ENCODE peak calls at places on chromosomes 3 and 15, in nine cellular contexts. R, Y, U, D, K, S, A, O and L are unnamed samples.

GRCh38 chr15:38201714-38202113 is 50.9 kb upstream of the SPRED1 start:
- DNase-seq in R (no peak), Y (no peak), U (no peak), D (no peak), K (no peak), S (no peak), A (no peak), O (peak; percentile 17), L (no peak)

GRCh38 chr3:9721698-9722057 is 9.9 kb upstream of the BRPF1 start:
- DNase-seq in R (no peak), Y (no peak), U (no peak), D (no peak), K (no peak), S (no peak), A (no peak), O (no peak), L (no peak)

GRCh38 chr3:41464858-41465257 is 265.6 kb downstream of the CTNNB1 start:
- DNase-seq in R (peak; percentile 12), Y (no peak), U (no peak), D (no peak), K (no peak), S (no peak), A (no peak), O (peak; percentile 52), L (no peak)

GRCh38 chr15:31435256-31435781 is 108.7 kb downstream of the KLF13 start:
- DNase-seq in R (peak; percentile 66), Y (no peak), U (peak; percentile 59), D (peak; percentile 87), K (peak; percentile 90), S (peak; percentile 90), A (peak; percentile 84), O (peak; percentile 71), L (peak; percentile 91)

GRCh38 chr3:141454906-141455602 is 31.8 kb upstream of the RASA2 start:
- DNase-seq in R (peak; percentile 41), Y (peak; percentile 79), U (peak; percentile 83), D (peak; percentile 78), K (peak; percentile 91), S (no peak), A (peak; percentile 78), O (no peak), L (peak; percentile 82)

GRCh38 chr15:73908030-73908821 is 18.0 kb upstream of the LOXL1 start:
- DNase-seq in R (peak; percentile 75), Y (peak; percentile 52), U (peak; percentile 71), D (peak; percentile 81), K (peak; percentile 75), S (peak; percentile 93), A (peak; percentile 79), O (peak; percentile 74), L (peak; percentile 69)

GRCh38 chr3:1251282-1252060 is 158.6 kb downstream of the CNTN6 start:
- DNase-seq in R (no peak), Y (no peak), U (peak; percentile 32), D (no peak), K (no peak), S (no peak), A (no peak), O (peak; percentile 72), L (no peak)

GRCh38 chr3:123071146-123071545 is 4.3 kb downstream of the PDIA5 start:
- DNase-seq in R (no peak), Y (no peak), U (no peak), D (peak; percentile 59), K (peak; percentile 20), S (no peak), A (no peak), O (peak; percentile 71), L (no peak)

GRCh38 chr15:70214941-70215635 is 117.4 kb upstream of the TLE3 start:
- DNase-seq in R (no peak), Y (no peak), U (no peak), D (no peak), K (no peak), S (no peak), A (no peak), O (no peak), L (no peak)

GRCh38 chr3:24235121-24235520 is 259.5 kb downstream of the THRB start:
- DNase-seq in R (no peak), Y (peak; percentile 84), U (no peak), D (peak; percentile 27), K (no peak), S (no peak), A (no peak), O (no peak), L (no peak)

GRCh38 chr3:104988491-104988890 is 378.2 kb upstream of the ALCAM start:
- DNase-seq in R (no peak), Y (no peak), U (no peak), D (no peak), K (no peak), S (no peak), A (no peak), O (no peak), L (no peak)

GRCh38 chr3:14461748-14462324 is 59.4 kb downstream of the SLC6A6 start:
- DNase-seq in R (no peak), Y (no peak), U (peak; percentile 73), D (peak; percentile 59), K (no peak), S (peak; percentile 82), A (peak; percentile 61), O (peak; percentile 57), L (peak; percentile 34)

GRCh38 chr3:127888564-127889107 is 26.4 kb upstream of the KBTBD12 start:
- DNase-seq in R (no peak), Y (no peak), U (no peak), D (no peak), K (no peak), S (peak; percentile 60), A (no peak), O (peak; percentile 74), L (no peak)

GRCh38 chr3:139319428-139320402 is 24.1 kb upstream of the MRPS22 start:
- DNase-seq in R (no peak), Y (no peak), U (no peak), D (peak; percentile 28), K (peak; percentile 44), S (no peak), A (no peak), O (no peak), L (no peak)

GRCh38 chr3:146382386-146382785 is 87.0 kb downstream of the PLSCR2 start:
- DNase-seq in R (no peak), Y (no peak), U (peak; percentile 44), D (no peak), K (no peak), S (no peak), A (no peak), O (no peak), L (no peak)

GRCh38 chr3:10363935-10364334 is 43.0 kb upstream of the SEC13 start:
- DNase-seq in R (no peak), Y (no peak), U (no peak), D (no peak), K (no peak), S (no peak), A (no peak), O (no peak), L (no peak)

GRCh38 chr15:29674661-29675533 is 147.4 kb downstream of the TJP1 start:
- DNase-seq in R (peak; percentile 7), Y (no peak), U (peak; percentile 72), D (peak; percentile 76), K (no peak), S (peak; percentile 79), A (no peak), O (peak; percentile 16), L (no peak)

GRCh38 chr15:40789119-40789518 is 17.8 kb upstream of the ZFYVE19 start:
- DNase-seq in R (no peak), Y (no peak), U (no peak), D (no peak), K (no peak), S (no peak), A (no peak), O (no peak), L (no peak)